ENCODE peak calls at places on chromosomes 6 and 20, in four cellular contexts. S, B, Y and T are unnamed samples.
A peak's percentile ranks its signal among the peaks of the same experiment; 100 is the strongest.

GRCh38 chr20:41623625-41624024 is 5.4 kb upstream of the CHD6 start:
- DNase-seq in S (no peak), B (no peak), Y (no peak), T (no peak)

GRCh38 chr20:45436732-45437485 is 21.0 kb downstream of the PIGT start:
- DNase-seq in S (peak; percentile 85), B (peak; percentile 87), Y (peak; percentile 87), T (peak; percentile 90)

GRCh38 chr6:49025273-49026240 is 437.5 kb downstream of the MMUT start:
- DNase-seq in S (no peak), B (no peak), Y (no peak), T (no peak)

GRCh38 chr20:47295921-47296426 is 60.5 kb downstream of the ZMYND8 start:
- DNase-seq in S (no peak), B (no peak), Y (no peak), T (no peak)

GRCh38 chr6:33313709-33314514 is at the start of gene TAPBP:
- DNase-seq in S (peak; percentile 55), B (peak; percentile 60), Y (peak; percentile 75), T (peak; percentile 54)

GRCh38 chr6:160261991-160262718 is 3.5 kb upstream of the SLC22A2 start:
- DNase-seq in S (peak; percentile 45), B (peak; percentile 51), Y (peak; percentile 24), T (no peak)

GRCh38 chr20:63265891-63266515 is 6.6 kb upstream of the ARFGAP1 start:
- DNase-seq in S (no peak), B (no peak), Y (no peak), T (no peak)

GRCh38 chr6:36657265-36657664 is 21.2 kb upstream of the CDKN1A start:
- DNase-seq in S (no peak), B (no peak), Y (no peak), T (no peak)

GRCh38 chr6:78868124-78868523 is 773 bp downstream of the IRAK1BP1 start:
- DNase-seq in S (no peak), B (no peak), Y (no peak), T (no peak)

DNA sequence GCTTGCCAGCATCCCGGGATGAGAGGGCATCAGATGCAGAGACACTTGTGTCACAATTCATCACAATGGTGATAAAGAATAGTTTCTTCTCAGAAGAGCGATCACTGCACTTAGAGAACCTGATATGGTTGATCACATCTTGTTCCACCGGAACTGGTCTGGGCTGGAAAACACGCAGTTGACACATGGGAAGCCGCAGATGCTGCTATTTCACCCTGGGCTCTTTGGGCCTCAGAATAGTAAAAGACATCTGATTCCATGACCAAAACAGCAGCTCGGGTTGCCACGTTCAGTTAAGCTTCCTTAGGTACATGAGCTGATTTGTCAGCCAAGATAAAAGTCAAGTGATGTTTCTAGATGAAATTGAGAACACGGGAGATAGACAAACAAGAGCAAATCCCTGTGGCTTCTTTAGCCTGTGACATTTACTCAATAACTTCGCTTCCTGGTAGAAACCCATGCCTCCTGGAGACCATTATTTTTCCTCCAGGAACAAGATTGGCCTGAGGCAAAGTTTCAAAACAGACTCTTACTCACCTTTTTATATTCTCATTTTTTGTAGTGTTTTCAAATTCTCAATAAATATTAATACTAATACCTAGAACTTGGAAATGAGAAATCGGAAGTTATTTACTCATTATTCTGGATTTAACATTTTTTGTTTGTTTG is 59.4 kb downstream of the TRMT6 start:
- DNase-seq in S (no peak), B (no peak), Y (no peak), T (no peak)
- TF ChIP-seq MAX in S (no peak), B (no peak), Y (no peak), T (no peak)

GRCh38 chr20:11845311-11845710 is 72.4 kb upstream of the BTBD3 start:
- DNase-seq in S (no peak), B (no peak), Y (no peak), T (no peak)
- TF ChIP-seq FOXJ3 in S (no peak), B (no peak), Y (no peak), T (no peak)

GRCh38 chr6:112951829-112952228 is 604.7 kb downstream of the RFPL4B start:
- DNase-seq in S (no peak), B (no peak), Y (no peak), T (no peak)

GRCh38 chr6:112941613-112942012 is 594.5 kb downstream of the RFPL4B start:
- DNase-seq in S (no peak), B (no peak), Y (no peak), T (no peak)

GRCh38 chr6:112947507-112947906 is 600.4 kb downstream of the RFPL4B start:
- DNase-seq in S (no peak), B (no peak), Y (no peak), T (no peak)

GRCh38 chr6:112946051-112946450 is 598.9 kb downstream of the RFPL4B start:
- DNase-seq in S (no peak), B (no peak), Y (no peak), T (no peak)
- TF ChIP-seq MAX in S (no peak), B (no peak), Y (no peak), T (no peak)

GRCh38 chr20:37202267-37202943 is 23.1 kb upstream of the MROH8 start:
- DNase-seq in S (peak; percentile 81), B (peak; percentile 59), Y (peak; percentile 66), T (peak; percentile 36)

GRCh38 chr20:37200926-37201826 is 21.8 kb upstream of the MROH8 start:
- DNase-seq in S (no peak), B (no peak), Y (no peak), T (no peak)

GRCh38 chr20:37201827-37202162 is 22.4 kb upstream of the MROH8 start:
- DNase-seq in S (no peak), B (no peak), Y (peak; percentile 22), T (no peak)

GRCh38 chr20:37200376-37200775 is 21.0 kb upstream of the MROH8 start:
- DNase-seq in S (no peak), B (no peak), Y (no peak), T (no peak)

DNA sequence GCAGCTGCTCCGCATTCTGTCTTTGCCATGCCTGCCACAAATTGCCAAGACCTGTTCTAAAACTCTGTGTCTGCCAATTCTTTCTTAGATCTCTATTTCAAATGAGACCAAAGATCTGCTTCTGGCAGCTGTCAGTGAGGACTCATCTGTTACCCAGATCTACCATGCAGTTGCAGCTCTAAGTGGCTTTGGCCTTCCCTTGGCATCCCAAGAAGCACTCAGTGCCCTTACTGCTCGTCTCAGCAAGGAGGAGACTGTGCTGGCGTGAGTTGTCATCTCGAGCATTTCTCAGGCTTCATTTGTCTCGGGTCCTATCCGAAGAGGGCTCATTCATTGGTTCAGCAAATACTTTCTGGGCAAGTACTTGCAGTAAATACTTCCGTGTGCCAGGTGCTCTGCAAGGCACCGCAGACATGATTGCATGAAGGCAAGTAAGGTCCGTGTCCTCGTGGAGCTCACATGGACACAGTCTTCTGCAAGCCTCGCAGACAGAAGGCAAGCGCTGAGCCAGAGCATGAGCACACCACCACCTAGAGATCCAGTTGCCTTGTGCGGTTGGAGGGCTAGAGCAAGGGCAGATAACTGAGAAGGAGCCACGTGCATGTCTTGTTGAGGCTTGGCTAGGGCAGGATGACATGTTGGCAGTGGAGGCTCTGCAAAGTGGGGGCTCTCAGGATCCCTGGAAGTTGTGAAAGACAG is 19.8 kb upstream of the MROH8 start:
- DNase-seq in S (no peak), B (no peak), Y (no peak), T (no peak)
- TF ChIP-seq FOXJ3 in S (no peak), B (no peak), Y (no peak), T (no peak)

DNA sequence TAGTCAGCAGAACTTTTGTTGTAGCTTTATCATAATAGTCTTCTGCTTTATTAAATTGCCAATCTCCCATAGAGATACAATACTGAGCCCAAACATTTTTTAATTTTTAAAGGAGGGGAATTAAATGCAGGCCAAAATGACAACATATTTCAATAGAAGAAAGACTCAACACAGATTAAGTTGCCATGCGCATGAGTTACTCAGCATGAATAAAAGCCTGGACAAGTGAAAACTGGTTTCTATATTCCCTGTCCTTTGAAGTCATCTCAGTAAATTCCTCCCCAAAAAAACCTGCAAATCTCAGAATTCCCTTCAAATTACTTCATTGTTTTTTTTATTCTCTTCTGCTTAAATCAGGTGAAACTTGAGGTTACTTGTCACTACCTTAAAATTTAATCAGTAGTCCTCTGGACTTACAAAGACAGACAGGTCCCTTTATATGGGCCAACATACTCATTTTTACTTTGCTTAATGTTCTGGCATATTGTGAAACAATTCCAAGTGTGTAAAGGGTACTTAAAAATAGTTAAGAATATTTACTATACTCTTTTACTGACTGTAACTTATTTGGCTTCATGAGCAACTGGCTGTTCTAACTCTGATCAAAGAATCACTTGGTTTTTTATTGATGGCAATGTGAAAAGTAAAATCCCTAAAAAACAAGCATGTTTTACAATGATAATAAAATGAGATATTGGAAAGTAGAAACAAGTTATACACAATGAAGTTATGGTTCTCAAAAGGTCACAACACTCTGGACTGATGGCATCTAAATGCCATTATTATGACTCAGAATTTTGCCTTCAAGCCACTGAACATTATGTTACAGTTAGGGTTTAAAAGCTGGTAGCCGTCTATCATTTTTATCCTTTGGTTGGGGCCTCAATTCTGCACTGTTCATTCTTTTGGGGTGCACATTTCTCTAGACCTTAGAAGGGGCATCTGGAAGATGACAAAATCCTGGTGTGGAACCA is 49.9 kb upstream of the COL21A1 start:
- DNase-seq in S (no peak), B (no peak), Y (no peak), T (no peak)
- TF ChIP-seq MAX in S (no peak), B (no peak), Y (no peak), T (no peak)

GRCh38 chr20:25277051-25277801 is 29.3 kb downstream of the PYGB start:
- DNase-seq in S (no peak), B (no peak), Y (no peak), T (peak; percentile 6)

GRCh38 chr20:25276533-25277050 is 28.7 kb downstream of the PYGB start:
- DNase-seq in S (no peak), B (no peak), Y (no peak), T (peak; percentile 4)

GRCh38 chr20:25279403-25279802 is 31.5 kb downstream of the PYGB start:
- DNase-seq in S (no peak), B (no peak), Y (no peak), T (no peak)

GRCh38 chr20:25278636-25279361 is 30.9 kb downstream of the PYGB start:
- DNase-seq in S (no peak), B (no peak), Y (no peak), T (peak; percentile 5)

GRCh38 chr20:25277941-25278521 is 30.1 kb downstream of the PYGB start:
- DNase-seq in S (no peak), B (no peak), Y (no peak), T (peak; percentile 6)
- TF ChIP-seq FOXJ3 in S (no peak), B (no peak), Y (no peak), T (no peak)

GRCh38 chr6:7545509-7546369 is 4.3 kb downstream of the DSP start:
- DNase-seq in S (no peak), B (no peak), Y (no peak), T (no peak)
- TF ChIP-seq MAX in S (no peak), B (no peak), Y (no peak), T (no peak)